ENCODE peak calls at places on chromosomes 1 and 21, in five cellular contexts. L, F, X, B and W are unnamed samples.
A peak's percentile ranks its signal among the peaks of the same experiment; 100 is the strongest.

GRCh38 chr1:103492003-103492665 is 33.4 kb upstream of the RNPC3 start:
- DNase-seq in F (no peak), X (no peak), L (no peak), B (no peak), W (no peak)

GRCh38 chr1:201508809-201509208 is 1.9 kb upstream of the CSRP1 start:
- DNase-seq in F (no peak), B (no peak), X (no peak), L (no peak), W (no peak)

GRCh38 chr1:94298861-94299260 is 61.5 kb upstream of the ARHGAP29 start:
- DNase-seq in L (no peak), B (no peak), X (no peak), F (no peak), W (no peak)

GRCh38 chr1:52633291-52633754 is 355 bp downstream of the SHISAL2A start:
- DNase-seq in F (peak; percentile 29), B (peak; percentile 57), X (peak; percentile 3), L (peak; percentile 30), W (peak; percentile 60)

GRCh38 chr1:192589813-192590212 is 14.2 kb downstream of the RGS1 start:
- DNase-seq in L (no peak), F (no peak), X (no peak), B (no peak), W (no peak)

GRCh38 chr1:53390261-53390660 is 62.4 kb upstream of the LRP8 start:
- DNase-seq in F (no peak), X (no peak), B (no peak), L (no peak), W (no peak)

GRCh38 chr1:243748706-243749283 is 101.2 kb downstream of the AKT3 start:
- DNase-seq in X (peak; percentile 95), B (peak; percentile 35), F (peak; percentile 29), L (no peak), W (peak; percentile 32)

GRCh38 chr1:88998716-88999115 is 6.3 kb upstream of the KYAT3 start:
- DNase-seq in B (peak; percentile 63), F (peak; percentile 20), L (peak; percentile 33), X (peak; percentile 74), W (no peak)

GRCh38 chr21:38759286-38759872 is 46.4 kb upstream of the ETS2 start:
- DNase-seq in L (no peak), X (no peak), B (no peak), F (no peak), W (no peak)

GRCh38 chr1:201461193-201461657 is 7.8 kb downstream of the PHLDA3 start:
- DNase-seq in L (no peak), X (no peak), F (no peak), B (no peak), W (no peak)

GRCh38 chr1:108521990-108522393 is 37.9 kb upstream of the EEIG2 start:
- DNase-seq in L (no peak), B (no peak), F (no peak), X (no peak), W (no peak)

GRCh38 chr1:32346532-32347157 is 10.6 kb upstream of the MARCKSL1 start:
- DNase-seq in F (no peak), X (no peak), B (no peak), L (no peak), W (no peak)

GRCh38 chr1:38783659-38784229 is 75.8 kb downstream of the RRAGC start:
- DNase-seq in L (no peak), B (no peak), X (no peak), F (no peak), W (no peak)

GRCh38 chr1:30656171-30656940 is 67.0 kb downstream of the MATN1 start:
- DNase-seq in X (no peak), B (no peak), F (no peak), L (no peak), W (no peak)

GRCh38 chr1:169914534-169914933 is 20.8 kb upstream of the SCYL3 start:
- DNase-seq in L (no peak), B (no peak), F (no peak), X (no peak), W (no peak)

GRCh38 chr1:162919043-162919442 is 58.1 kb upstream of the CCDC190 start:
- DNase-seq in X (no peak), L (no peak), F (no peak), B (no peak), W (no peak)

GRCh38 chr1:197331565-197331964 is 63.5 kb downstream of the CRB1 start:
- DNase-seq in F (no peak), B (no peak), L (no peak), X (no peak), W (no peak)

GRCh38 chr1:233859446-233859845 is 45.0 kb upstream of the SLC35F3 start:
- DNase-seq in L (no peak), B (no peak), X (no peak), F (no peak), W (no peak)

GRCh38 chr21:15749868-15750174 is 20.0 kb downstream of the USP25 start:
- DNase-seq in B (no peak), X (no peak), F (no peak), L (no peak), W (no peak)

GRCh38 chr1:40976952-40977690 is 2.4 kb upstream of the CTPS1 start:
- DNase-seq in B (no peak), X (no peak), F (no peak), L (no peak), W (no peak)

GRCh38 chr1:208170252-208170651 is 73.9 kb downstream of the PLXNA2 start:
- DNase-seq in F (no peak), X (peak; percentile 79), B (no peak), L (no peak), W (no peak)

GRCh38 chr1:25863486-25864262 is 4.4 kb upstream of the AUNIP start:
- DNase-seq in X (no peak), L (no peak), B (no peak), F (no peak), W (no peak)

GRCh38 chr1:56340977-56341376 is 238.4 kb downstream of the PLPP3 start:
- DNase-seq in F (no peak), B (no peak), X (no peak), L (no peak), W (no peak)

GRCh38 chr1:32761253-32761877 is 55.8 kb downstream of the YARS1 start:
- DNase-seq in L (peak; percentile 73), X (peak; percentile 21), F (no peak), B (no peak), W (no peak)